ENCODE peak calls at places on chromosomes 7 and 10, in four cellular contexts. L is D341Med; M is stimulated activated CD8-positive, alpha-beta memory T cell treated with anti-CD3 and anti-CD28 coated beads, Interleukin-15, amount 100 ng/mL, for 24 hours; I is central memory CD4-positive, alpha-beta T cell. C is an unnamed sample.

GRCh38 chr7:54995631-54996340 is 23.0 kb upstream of the EGFR start:
- DNase-seq in L (no peak), M (no peak), I (no peak), C (peak)

GRCh38 chr7:83366629-83367028 is 203.9 kb upstream of the PCLO start:
- DNase-seq in M (no peak), I (no peak), L (no peak), C (no peak)

GRCh38 chr7:107742678-107743566 is 1.0 kb upstream of the CBLL1 start:
- DNase-seq in I (no peak), L (peak), M (no peak), C (no peak)

GRCh38 chr10:104707602-104708160 is 66.6 kb downstream of the SORCS3 start:
- DNase-seq in I (no peak), M (no peak), L (no peak), C (no peak)

GRCh38 chr7:44376429-44377133 is 51.2 kb upstream of the CAMK2B start:
- DNase-seq in M (no peak), I (no peak), L (no peak), C (no peak)

GRCh38 chr7:69837387-69838068 is 239.3 kb downstream of the AUTS2 start:
- DNase-seq in M (no peak), L (no peak), I (no peak), C (no peak)

GRCh38 chr10:10320981-10321380 is 696.7 kb upstream of the CELF2 start:
- DNase-seq in M (no peak), I (no peak), L (no peak), C (no peak)

GRCh38 chr10:13120786-13121499 is 21.0 kb downstream of the OPTN start:
- DNase-seq in M (no peak), I (no peak), L (peak), C (no peak)

GRCh38 chr7:133053321-133053891 is 28.5 kb downstream of the CHCHD3 start:
- DNase-seq in I (no peak), M (no peak), L (no peak), C (peak)

GRCh38 chr7:26675143-26675887 is 189.1 kb downstream of the SKAP2 start:
- DNase-seq in I (no peak), M (no peak), L (no peak), C (peak)

GRCh38 chr10:114663631-114664030 is 5.6 kb upstream of the ABLIM1 start:
- DNase-seq in L (no peak), I (no peak), M (no peak), C (no peak)

GRCh38 chr10:33441561-33441960 is 107.1 kb upstream of the NRP1 start:
- DNase-seq in M (no peak), I (no peak), L (no peak), C (no peak)

GRCh38 chr7:107902381-107902780 is 11.4 kb downstream of the DLD start:
- DNase-seq in M (no peak), L (no peak), I (no peak), C (no peak)

GRCh38 chr7:5773661-5774086 is 7.8 kb downstream of the RNF216 start:
- DNase-seq in I (no peak), M (no peak), L (no peak), C (peak)

GRCh38 chr10:91034494-91035157 is 113.7 kb upstream of the ANKRD1 start:
- DNase-seq in L (peak), M (no peak), I (no peak), C (no peak)

GRCh38 chr10:77798940-77799339 is 127.6 kb downstream of the DLG5 start:
- DNase-seq in L (no peak), I (no peak), M (no peak), C (no peak)

GRCh38 chr10:119973261-119973660 is 80.7 kb downstream of the SEC23IP start:
- DNase-seq in I (no peak), L (no peak), M (no peak), C (no peak)

GRCh38 chr10:110944997-110945396 is 25.6 kb downstream of the SHOC2 start:
- DNase-seq in M (no peak), I (no peak), L (no peak), C (no peak)

GRCh38 chr10:131750973-131751826 is 149.6 kb upstream of the PPP2R2D start:
- DNase-seq in M (no peak), I (no peak), L (no peak), C (no peak)

GRCh38 chr7:148588168-148588890 is 2.2 kb upstream of the C7orf33 start:
- DNase-seq in M (no peak), L (peak), I (no peak), C (no peak)

GRCh38 chr7:21967500-21968099 is 21.9 kb upstream of the CDCA7L start:
- DNase-seq in L (no peak), M (no peak), I (peak), C (no peak)

GRCh38 chr10:17232276-17232987 is 4.4 kb downstream of the VIM start:
- DNase-seq in M (no peak), I (no peak), L (no peak), C (peak)

GRCh38 chr7:116595063-116595462 is 70.2 kb downstream of the CAV1 start:
- DNase-seq in I (no peak), M (no peak), L (no peak), C (no peak)

GRCh38 chr7:27962250-27962649 is 218.3 kb downstream of the JAZF1 start:
- DNase-seq in L (no peak), I (no peak), M (no peak), C (no peak)

GRCh38 chr7:91995391-91995790 is 54.7 kb downstream of the AKAP9 start:
- DNase-seq in L (no peak), I (no peak), M (no peak), C (no peak)

GRCh38 chr10:75531571-75532031 is 100.2 kb downstream of the LRMDA start:
- DNase-seq in M (no peak), L (no peak), I (no peak), C (peak)

GRCh38 chr10:115953203-115953602 is 319.8 kb downstream of the GFRA1 start:
- DNase-seq in M (no peak), L (no peak), I (no peak), C (no peak)

GRCh38 chr10:72223743-72224101 is 7.6 kb upstream of the ASCC1 start:
- DNase-seq in I (no peak), L (no peak), M (no peak), C (no peak)

GRCh38 chr10:103554488-103555320 is 61.2 kb downstream of the NEURL1 start:
- DNase-seq in M (no peak), L (peak), I (no peak), C (no peak)

GRCh38 chr7:135995751-135996150 is 18.6 kb upstream of the MTPN start:
- DNase-seq in I (no peak), L (no peak), M (no peak), C (no peak)

GRCh38 chr7:123811056-123811455 is 33.9 kb upstream of the HYAL4 start:
- DNase-seq in M (no peak), L (no peak), I (no peak), C (no peak)

GRCh38 chr7:116455009-116455408 is 44.5 kb upstream of the CAV2 start:
- DNase-seq in I (no peak), M (no peak), L (no peak), C (no peak)

GRCh38 chr10:57141708-57142107 is 780.6 kb upstream of the ZWINT start:
- DNase-seq in I (no peak), L (no peak), M (no peak), C (no peak)

GRCh38 chr10:131979821-131980270 is 1.9 kb downstream of the BNIP3 start:
- DNase-seq in I (no peak), L (no peak), M (no peak), C (no peak)

GRCh38 chr10:50798297-50798696 is 58.6 kb downstream of the ASAH2B start:
- DNase-seq in M (no peak), L (no peak), I (no peak), C (no peak)

GRCh38 chr10:78277267-78277666 is 243.6 kb downstream of the RPS24 start:
- DNase-seq in I (no peak), L (no peak), M (no peak), C (no peak)